ENCODE peak calls at places on chromosomes 5 and 9, in four cellular contexts. U is SJSA1; D is CD8-positive, alpha-beta memory T cell; T is ovary. P is an unnamed sample.

GRCh38 chr9:98860871-98861293 is 53.4 kb downstream of the GALNT12 start:
- DNase-seq in U (peak), D (no peak), T (peak), P (peak)

GRCh38 chr5:3828761-3829160 is 233.1 kb downstream of the IRX1 start:
- DNase-seq in U (no peak), D (no peak), T (no peak), P (no peak)

GRCh38 chr9:28883209-28883608 is 1309.9 kb upstream of the C9orf72 start:
- DNase-seq in U (no peak), D (no peak), T (no peak), P (no peak)

GRCh38 chr9:112751059-112751795 is 667 bp downstream of the SNX30 start:
- DNase-seq in U (peak), D (peak), T (peak), P (peak)

GRCh38 chr5:82351754-82352145 is 73.6 kb upstream of the RPS23 start:
- DNase-seq in U (peak), D (no peak), T (no peak), P (no peak)

GRCh38 chr5:23445573-23445972 is 61.8 kb upstream of the PRDM9 start:
- DNase-seq in U (no peak), D (no peak), T (no peak), P (no peak)

GRCh38 chr9:136438548-136438908 is 1.1 kb downstream of the INPP5E start:
- DNase-seq in U (no peak), D (no peak), T (no peak), P (no peak)

GRCh38 chr5:80481019-80481893 is 6.6 kb upstream of the FAM151B start:
- DNase-seq in U (peak), D (no peak), T (no peak), P (no peak)

GRCh38 chr5:168661593-168662485 is 82.7 kb upstream of the PANK3 start:
- DNase-seq in U (no peak), D (no peak), T (no peak), P (no peak)

GRCh38 chr5:50730336-50730735 is 63.9 kb downstream of the PARP8 start:
- DNase-seq in U (no peak), D (no peak), T (no peak), P (no peak)

GRCh38 chr5:100872409-100873190 is 30.5 kb downstream of the ST8SIA4 start:
- DNase-seq in U (no peak), D (no peak), T (no peak), P (no peak)

GRCh38 chr5:98163796-98164493 is 609.5 kb upstream of the RGMB start:
- DNase-seq in U (no peak), D (no peak), T (no peak), P (no peak)

GRCh38 chr9:86637515-86637914 is 283.3 kb upstream of the TUT7 start:
- DNase-seq in U (no peak), D (no peak), T (peak), P (peak)

GRCh38 chr5:3312299-3312698 is 283.3 kb upstream of the IRX1 start:
- DNase-seq in U (no peak), D (no peak), T (no peak), P (no peak)

GRCh38 chr5:150780816-150781221 is 2.3 kb downstream of the SMIM3 start:
- DNase-seq in U (no peak), D (no peak), T (no peak), P (no peak)

GRCh38 chr9:2178034-2178734 is 163.0 kb downstream of the SMARCA2 start:
- DNase-seq in U (no peak), D (no peak), T (no peak), P (no peak)

GRCh38 chr9:37918665-37919165 is 14.8 kb upstream of the SLC25A51 start:
- DNase-seq in U (no peak), D (no peak), T (no peak), P (no peak)

GRCh38 chr9:111037744-111038335 is 430 bp downstream of the LPAR1 start:
- DNase-seq in U (peak), D (no peak), T (peak), P (peak)

GRCh38 chr9:127166651-127167524 is 44.5 kb upstream of the ANGPTL2 start:
- DNase-seq in U (no peak), D (no peak), T (no peak), P (peak)

GRCh38 chr9:127168756-127169506 is 46.5 kb upstream of the ANGPTL2 start:
- DNase-seq in U (no peak), D (no peak), T (no peak), P (peak)

GRCh38 chr9:127166111-127166510 is 43.7 kb upstream of the ANGPTL2 start:
- DNase-seq in U (no peak), D (no peak), T (no peak), P (no peak)

GRCh38 chr9:127169507-127169883 is 47.1 kb upstream of the ANGPTL2 start:
- DNase-seq in U (no peak), D (no peak), T (no peak), P (no peak)

GRCh38 chr9:127167560-127168326 is 45.3 kb upstream of the ANGPTL2 start:
- DNase-seq in U (no peak), D (no peak), T (no peak), P (no peak)
- H3K27ac ChIP-seq in U (no peak), D (no peak), T (no peak), P (no peak)

DNA sequence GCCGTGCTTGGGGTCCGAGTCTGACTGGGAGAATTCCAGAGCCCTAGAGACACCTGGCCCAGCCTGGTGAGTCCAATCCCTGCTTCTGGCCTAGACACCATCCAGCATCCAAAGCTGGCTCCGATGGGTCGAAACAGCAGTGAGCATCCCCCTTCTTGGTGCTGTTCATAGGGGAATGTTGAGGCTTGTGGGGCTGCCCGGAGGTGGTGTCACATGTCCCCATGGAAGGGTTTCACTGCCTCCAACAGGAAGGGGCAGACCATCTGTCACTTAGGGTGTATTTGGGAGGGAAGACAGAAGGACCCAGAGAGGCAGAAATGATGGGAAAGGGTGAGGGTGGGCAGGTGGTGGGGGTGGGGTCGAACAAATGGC is 13.9 kb downstream of the C9orf50 start:
- DNase-seq in U (no peak), D (no peak), T (no peak), P (no peak)
- H3K27ac ChIP-seq in U (no peak), D (no peak), T (peak), P (peak)

GRCh38 chr5:158979749-158980521 is 119.8 kb downstream of the EBF1 start:
- DNase-seq in U (peak), D (no peak), T (peak), P (peak)
- H3K27ac ChIP-seq in U (peak), D (no peak), T (peak), P (peak)

GRCh38 chr5:10588779-10589447 is 25.0 kb downstream of the ANKRD33B start:
- DNase-seq in U (no peak), D (no peak), T (no peak), P (no peak)
- H3K27ac ChIP-seq in U (no peak), D (peak), T (no peak), P (no peak)

GRCh38 chr5:97106183-97106582 is 36.2 kb downstream of the LIX1 start:
- DNase-seq in U (no peak), D (no peak), T (no peak), P (no peak)
- H3K27ac ChIP-seq in U (no peak), D (no peak), T (no peak), P (no peak)

GRCh38 chr9:134641989-134642384 is 384 bp downstream of the COL5A1 start:
- DNase-seq in U (no peak), D (no peak), T (no peak), P (no peak)
- H3K27ac ChIP-seq in U (peak), D (no peak), T (peak), P (peak)

GRCh38 chr5:180133971-180134508 is 62.5 kb upstream of the RNF130 start:
- DNase-seq in U (no peak), D (no peak), T (no peak), P (peak)

GRCh38 chr5:180130876-180131740 is 59.5 kb upstream of the RNF130 start:
- DNase-seq in U (no peak), D (no peak), T (no peak), P (peak)

GRCh38 chr5:180133060-180133459 is 61.5 kb upstream of the RNF130 start:
- DNase-seq in U (no peak), D (no peak), T (no peak), P (no peak)

GRCh38 chr5:180135128-180135955 is 63.8 kb upstream of the RNF130 start:
- DNase-seq in U (no peak), D (no peak), T (no peak), P (no peak)

GRCh38 chr5:180133551-180133950 is 62.0 kb upstream of the RNF130 start:
- DNase-seq in U (no peak), D (no peak), T (no peak), P (no peak)
- H3K27ac ChIP-seq in U (no peak), D (no peak), T (no peak), P (no peak)